ENCODE peak calls at places on chromosome 14, in six cellular contexts. J, S, G, W, T and M are unnamed samples.
A peak's percentile ranks its signal among the peaks of the same experiment; 100 is the strongest.

GRCh38 chr14:90034156-90034555 is 27.6 kb upstream of the KCNK13 start:
- DNase-seq in G (no peak), J (no peak), W (no peak), S (no peak), T (no peak), M (no peak)

GRCh38 chr14:65792208-65792905 is 379.8 kb downstream of the FUT8 start:
- DNase-seq in G (peak; percentile 43), J (no peak), W (no peak), S (no peak), T (no peak), M (no peak)

GRCh38 chr14:34398024-34398423 is 64.0 kb downstream of the SPTSSA start:
- DNase-seq in G (no peak), T (no peak), S (no peak), J (no peak), W (no peak), M (no peak)

GRCh38 chr14:104116544-104117340 is 21.6 kb upstream of the KIF26A start:
- DNase-seq in W (no peak), J (no peak), T (peak; percentile 11), G (no peak), S (no peak), M (peak; percentile 43)

GRCh38 chr14:61219256-61219655 is 61.9 kb downstream of the TMEM30B start:
- DNase-seq in S (no peak), J (no peak), T (no peak), W (no peak), G (no peak), M (no peak)

GRCh38 chr14:65011559-65011958 is 24.9 kb downstream of the FNTB start:
- DNase-seq in G (no peak), S (no peak), T (no peak), W (no peak), J (no peak), M (no peak)

GRCh38 chr14:54339771-54340170 is 57.0 kb upstream of the CDKN3 start:
- DNase-seq in S (no peak), T (no peak), G (no peak), W (no peak), J (no peak), M (no peak)

GRCh38 chr14:51823706-51824105 is 36.7 kb upstream of the GNG2 start:
- DNase-seq in T (no peak), W (no peak), S (no peak), J (no peak), G (no peak), M (no peak)

GRCh38 chr14:103108749-103109207 is 14.3 kb downstream of the EXOC3L4 start:
- DNase-seq in J (no peak), W (no peak), T (no peak), G (no peak), S (peak; percentile 63), M (no peak)

GRCh38 chr14:105865904-105866840 is 339.8 kb downstream of the TMEM121 start:
- DNase-seq in S (peak; percentile 10), J (no peak), T (peak; percentile 11), W (no peak), G (no peak), M (no peak)

GRCh38 chr14:104717137-104717536 is 6.9 kb upstream of the ADSS1 start:
- DNase-seq in J (no peak), T (no peak), W (no peak), S (no peak), G (no peak), M (no peak)

GRCh38 chr14:29913550-29913949 is 14.1 kb downstream of the PRKD1 start:
- DNase-seq in T (no peak), W (no peak), J (no peak), S (no peak), G (no peak), M (no peak)

GRCh38 chr14:96824283-96824682 is 27.1 kb downstream of the VRK1 start:
- DNase-seq in W (no peak), T (no peak), J (peak; percentile 37), S (no peak), G (peak; percentile 73), M (no peak)

GRCh38 chr14:66237701-66238100 is 248.5 kb upstream of the CCDC196 start:
- DNase-seq in W (no peak), G (no peak), S (no peak), T (no peak), J (no peak), M (no peak)

GRCh38 chr14:104665092-104665662 is 24.2 kb upstream of the INF2 start:
- DNase-seq in W (no peak), T (no peak), S (no peak), J (no peak), G (no peak), M (no peak)

GRCh38 chr14:57834001-57834598 is 31.8 kb downstream of the SLC35F4 start:
- DNase-seq in J (no peak), S (no peak), T (no peak), W (no peak), G (no peak), M (no peak)

GRCh38 chr14:22976620-22977433 is 5.5 kb downstream of the AJUBA start:
- DNase-seq in T (no peak), S (no peak), J (no peak), W (no peak), G (peak; percentile 57), M (no peak)

GRCh38 chr14:34137001-34137400 is 186.1 kb upstream of the EGLN3 start:
- DNase-seq in S (no peak), W (no peak), G (no peak), J (no peak), T (no peak), M (no peak)

GRCh38 chr14:62914025-62914424 is 131.2 kb downstream of the KCNH5 start:
- DNase-seq in S (no peak), J (no peak), G (no peak), T (no peak), W (no peak), M (no peak)

GRCh38 chr14:65187421-65188049 is 85.2 kb upstream of the MAX start:
- DNase-seq in J (no peak), W (no peak), G (no peak), S (no peak), T (no peak), M (no peak)

GRCh38 chr14:71538949-71539659 is 393.1 kb upstream of the RGS6 start:
- DNase-seq in W (no peak), T (no peak), J (no peak), G (peak; percentile 67), S (no peak), M (no peak)

GRCh38 chr14:64298773-64299172 is 4.6 kb upstream of the ESR2 start:
- DNase-seq in G (no peak), T (no peak), S (no peak), J (no peak), W (no peak), M (no peak)

GRCh38 chr14:74871819-74872218 is 4.1 kb downstream of the PROX2 start:
- DNase-seq in J (no peak), S (no peak), T (no peak), W (no peak), G (no peak), M (no peak)

GRCh38 chr14:54002653-54003052 is 46.0 kb upstream of the BMP4 start:
- DNase-seq in S (no peak), T (no peak), G (peak; percentile 59), J (peak; percentile 82), W (no peak), M (no peak)

GRCh38 chr14:69657961-69658360 is 46.6 kb downstream of the SUSD6 start:
- DNase-seq in T (no peak), J (no peak), S (no peak), G (peak; percentile 74), W (no peak), M (peak; percentile 17)

GRCh38 chr14:88189040-88189839 is 133.8 kb downstream of the KCNK10 start:
- DNase-seq in G (peak; percentile 85), S (peak; percentile 46), W (peak; percentile 57), J (peak; percentile 64), T (no peak), M (peak; percentile 75)
- TF ChIP-seq CTCF in G (peak; percentile 81), S (peak; percentile 32), W (peak; percentile 46), J (peak; percentile 48), T (peak; percentile 74), M (peak; percentile 63)

DNA sequence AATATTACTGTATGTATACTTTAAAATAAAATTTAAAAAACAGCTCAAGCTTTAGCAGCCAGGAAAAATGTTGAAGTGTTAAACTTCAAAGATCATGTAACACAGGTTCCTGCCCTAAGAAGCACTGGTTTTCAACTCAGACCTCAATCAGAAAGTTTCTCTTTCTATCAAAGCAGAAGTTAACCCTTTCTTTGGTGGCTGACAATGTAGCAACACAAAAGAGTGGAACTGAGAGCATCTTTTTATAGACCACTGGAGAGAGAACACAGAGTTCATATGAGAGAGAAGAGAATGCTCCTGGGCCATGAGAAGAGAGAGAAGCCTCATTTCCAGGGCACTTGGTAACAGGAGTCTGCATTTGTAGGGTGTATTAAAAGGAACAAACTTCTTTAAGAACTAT is 42.2 kb upstream of the KTN1 start:
- DNase-seq in T (no peak), S (no peak), G (no peak), J (no peak), W (no peak), M (no peak)
- TF ChIP-seq CTCF in T (no peak), S (no peak), G (no peak), J (no peak), W (no peak), M (no peak)

GRCh38 chr14:68039593-68039992 is 220.0 kb downstream of the RAD51B start:
- DNase-seq in W (no peak), J (no peak), S (no peak), G (no peak), T (no peak), M (no peak)

GRCh38 chr14:68040633-68041369 is 221.2 kb downstream of the RAD51B start:
- DNase-seq in G (no peak), S (no peak), T (no peak), J (no peak), W (no peak), M (no peak)

GRCh38 chr14:68043752-68044151 is 224.2 kb downstream of the RAD51B start:
- DNase-seq in W (no peak), S (no peak), G (no peak), J (no peak), T (no peak), M (no peak)

GRCh38 chr14:68042591-68043210 is 223.1 kb downstream of the RAD51B start:
- DNase-seq in S (no peak), J (no peak), T (no peak), G (no peak), W (no peak), M (peak; percentile 23)

DNA sequence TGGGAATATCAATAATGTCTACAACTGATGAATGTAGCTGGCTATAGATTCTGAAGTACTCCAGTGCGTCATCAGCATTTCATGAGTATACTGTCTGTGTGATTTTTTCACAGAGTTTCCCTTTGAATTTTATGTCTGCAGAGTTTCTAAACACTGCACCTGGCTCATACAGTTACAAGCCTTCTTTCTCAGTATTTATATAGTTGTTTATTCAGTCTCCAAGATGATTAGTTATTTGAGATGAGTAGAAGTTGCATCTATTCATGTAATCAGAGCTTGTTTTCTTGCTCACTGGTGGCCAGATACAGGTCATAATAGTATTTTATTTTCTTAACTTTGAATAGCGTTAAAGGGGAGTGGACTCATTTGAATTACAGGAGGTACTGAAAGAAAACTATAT is 222.4 kb downstream of the RAD51B start:
- DNase-seq in W (no peak), T (no peak), S (no peak), J (no peak), G (no peak), M (no peak)
- TF ChIP-seq CTCF in W (no peak), T (no peak), S (no peak), J (no peak), G (no peak), M (no peak)

DNA sequence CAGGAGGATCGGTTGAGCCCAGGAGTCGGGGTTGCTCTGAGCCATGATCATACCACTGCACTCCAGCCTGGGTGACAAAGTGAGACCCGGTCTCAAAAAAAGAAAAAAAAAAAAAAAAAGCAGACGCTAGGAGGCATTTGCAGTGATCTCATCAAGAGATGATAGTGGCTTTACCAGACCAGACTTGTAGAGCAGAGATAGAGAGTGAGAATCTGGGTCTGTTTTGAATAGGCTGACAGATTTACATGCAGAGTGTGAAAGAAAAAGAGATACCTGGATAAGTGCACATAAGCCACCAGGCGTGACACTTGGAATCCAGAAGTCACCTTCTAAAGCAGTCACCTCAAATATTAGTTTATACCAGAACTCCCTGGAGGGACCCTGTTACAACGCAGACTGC is 21.1 kb upstream of the FLRT2 start:
- DNase-seq in G (no peak), J (no peak), T (no peak), S (no peak), W (no peak), M (no peak)
- TF ChIP-seq CTCF in G (no peak), J (no peak), T (no peak), S (no peak), W (no peak), M (no peak)